ENCODE peak calls at places on chromosomes 6 and 20, in nine cellular contexts. One of them, this sample, is unnamed.

GRCh38 chr6:39312912-39313525 is 1.2 kb downstream of the KCNK17 start:
- DNase-seq in adrenal gland: no peak
- DNase-seq in psoas muscle: no peak
- DNase-seq in keratinocyte: no peak
- DNase-seq in GM23338: no peak
- DNase-seq in GM23248: no peak
- DNase-seq in IMR-90: no peak
- DNase-seq in heart left ventricle: peak
- DNase-seq in dorsolateral prefrontal cortex: no peak
- DNase-seq in this sample: no peak

GRCh38 chr6:147081210-147081609 is 123.0 kb upstream of the STXBP5 start:
- DNase-seq in psoas muscle: no peak
- DNase-seq in GM23338: no peak
- DNase-seq in adrenal gland: no peak
- DNase-seq in keratinocyte: no peak
- DNase-seq in IMR-90: no peak
- DNase-seq in dorsolateral prefrontal cortex: no peak
- DNase-seq in GM23248: no peak
- DNase-seq in heart left ventricle: no peak
- DNase-seq in this sample: no peak

GRCh38 chr6:170074907-170075306 is 216.0 kb downstream of the DLL1 start:
- DNase-seq in adrenal gland: no peak
- DNase-seq in GM23338: no peak
- DNase-seq in GM23248: no peak
- DNase-seq in keratinocyte: no peak
- DNase-seq in dorsolateral prefrontal cortex: no peak
- DNase-seq in IMR-90: no peak
- DNase-seq in heart left ventricle: no peak
- DNase-seq in psoas muscle: no peak
- DNase-seq in this sample: no peak

GRCh38 chr20:51286758-51287157 is 255.8 kb downstream of the NFATC2 start:
- DNase-seq in GM23248: no peak
- DNase-seq in IMR-90: no peak
- DNase-seq in GM23338: no peak
- DNase-seq in dorsolateral prefrontal cortex: no peak
- DNase-seq in keratinocyte: no peak
- DNase-seq in heart left ventricle: no peak
- DNase-seq in psoas muscle: no peak
- DNase-seq in adrenal gland: no peak
- DNase-seq in this sample: no peak

GRCh38 chr20:64146936-64147451 is 17.3 kb upstream of the MYT1 start:
- DNase-seq in adrenal gland: no peak
- DNase-seq in keratinocyte: no peak
- DNase-seq in GM23248: no peak
- DNase-seq in heart left ventricle: no peak
- DNase-seq in dorsolateral prefrontal cortex: peak
- DNase-seq in GM23338: no peak
- DNase-seq in psoas muscle: no peak
- DNase-seq in IMR-90: no peak
- DNase-seq in this sample: no peak

GRCh38 chr6:113651120-113651519 is 206.0 kb upstream of the MARCKS start:
- DNase-seq in dorsolateral prefrontal cortex: peak
- DNase-seq in adrenal gland: no peak
- DNase-seq in GM23338: no peak
- DNase-seq in heart left ventricle: peak
- DNase-seq in keratinocyte: no peak
- DNase-seq in GM23248: no peak
- DNase-seq in psoas muscle: no peak
- DNase-seq in IMR-90: no peak
- DNase-seq in this sample: no peak

GRCh38 chr20:21125072-21125848 is 622 bp upstream of the KIZ start:
- DNase-seq in GM23338: peak
- DNase-seq in keratinocyte: peak
- DNase-seq in psoas muscle: peak
- DNase-seq in dorsolateral prefrontal cortex: peak
- DNase-seq in IMR-90: peak
- DNase-seq in heart left ventricle: peak
- DNase-seq in GM23248: peak
- DNase-seq in adrenal gland: peak
- DNase-seq in this sample: peak

GRCh38 chr6:106858653-106859092 is 115.9 kb downstream of the CD24 start:
- DNase-seq in adrenal gland: no peak
- DNase-seq in GM23248: peak
- DNase-seq in dorsolateral prefrontal cortex: no peak
- DNase-seq in psoas muscle: no peak
- DNase-seq in GM23338: no peak
- DNase-seq in heart left ventricle: no peak
- DNase-seq in IMR-90: peak
- DNase-seq in keratinocyte: peak
- DNase-seq in this sample: no peak

GRCh38 chr20:47336013-47336754 is 20.3 kb downstream of the ZMYND8 start:
- DNase-seq in IMR-90: peak
- DNase-seq in adrenal gland: peak
- DNase-seq in keratinocyte: no peak
- DNase-seq in heart left ventricle: peak
- DNase-seq in GM23248: peak
- DNase-seq in psoas muscle: peak
- DNase-seq in GM23338: no peak
- DNase-seq in dorsolateral prefrontal cortex: peak
- DNase-seq in this sample: no peak

GRCh38 chr6:20479075-20479871 is 55.0 kb upstream of the CDKAL1 start:
- DNase-seq in keratinocyte: no peak
- DNase-seq in dorsolateral prefrontal cortex: no peak
- DNase-seq in heart left ventricle: no peak
- DNase-seq in IMR-90: no peak
- DNase-seq in psoas muscle: no peak
- DNase-seq in GM23338: no peak
- DNase-seq in GM23248: no peak
- DNase-seq in adrenal gland: no peak
- DNase-seq in this sample: no peak

GRCh38 chr6:2848851-2849250 is 7.2 kb upstream of the SERPINB1 start:
- DNase-seq in heart left ventricle: no peak
- DNase-seq in IMR-90: no peak
- DNase-seq in keratinocyte: no peak
- DNase-seq in GM23248: no peak
- DNase-seq in GM23338: peak
- DNase-seq in adrenal gland: no peak
- DNase-seq in psoas muscle: no peak
- DNase-seq in dorsolateral prefrontal cortex: no peak
- DNase-seq in this sample: no peak

GRCh38 chr20:32539817-32540675 is 45.1 kb downstream of the NOL4L start:
- DNase-seq in IMR-90: no peak
- DNase-seq in GM23338: no peak
- DNase-seq in dorsolateral prefrontal cortex: no peak
- DNase-seq in psoas muscle: no peak
- DNase-seq in adrenal gland: no peak
- DNase-seq in keratinocyte: no peak
- DNase-seq in GM23248: no peak
- DNase-seq in heart left ventricle: no peak
- DNase-seq in this sample: no peak

GRCh38 chr6:106913111-106913510 is 61.4 kb downstream of the CD24 start:
- DNase-seq in IMR-90: no peak
- DNase-seq in GM23338: no peak
- DNase-seq in dorsolateral prefrontal cortex: no peak
- DNase-seq in psoas muscle: no peak
- DNase-seq in adrenal gland: no peak
- DNase-seq in keratinocyte: peak
- DNase-seq in heart left ventricle: no peak
- DNase-seq in GM23248: no peak
- DNase-seq in this sample: no peak

GRCh38 chr6:12064125-12064524 is 52.0 kb downstream of the HIVEP1 start:
- DNase-seq in GM23338: no peak
- DNase-seq in psoas muscle: no peak
- DNase-seq in dorsolateral prefrontal cortex: no peak
- DNase-seq in keratinocyte: no peak
- DNase-seq in heart left ventricle: no peak
- DNase-seq in GM23248: peak
- DNase-seq in IMR-90: peak
- DNase-seq in adrenal gland: no peak
- DNase-seq in this sample: no peak

DNA sequence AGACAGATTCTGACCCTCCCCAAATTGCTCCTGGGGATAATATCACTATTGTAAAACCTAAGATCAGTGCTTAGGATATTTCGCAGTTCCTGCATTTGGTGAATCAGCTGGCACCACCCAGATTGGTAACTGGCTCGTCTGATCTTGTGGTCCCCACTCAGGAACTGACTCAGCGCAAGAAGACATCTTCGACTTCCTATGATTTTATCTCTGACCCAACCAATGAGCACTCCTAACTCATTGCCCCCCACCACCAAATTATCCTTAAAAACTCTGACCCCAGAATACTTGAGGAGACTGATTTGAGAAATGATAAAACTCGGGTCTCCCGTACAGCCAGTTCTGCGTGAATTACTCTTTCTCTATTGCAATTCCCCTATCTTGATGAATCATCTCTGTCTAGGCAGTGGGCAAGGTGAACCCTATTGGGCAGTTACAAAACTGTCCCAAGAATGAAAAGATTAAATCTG is 55.7 kb upstream of the PRND start:
- DNase-seq in keratinocyte: peak
- DNase-seq in heart left ventricle: no peak
- DNase-seq in GM23338: no peak
- DNase-seq in GM23248: peak
- DNase-seq in dorsolateral prefrontal cortex: no peak
- DNase-seq in IMR-90: peak
- DNase-seq in adrenal gland: no peak
- DNase-seq in psoas muscle: no peak
- DNase-seq in this sample: peak
- H3K4me3 ChIP-seq in keratinocyte: no peak
- H3K4me3 ChIP-seq in heart left ventricle: no peak
- H3K4me3 ChIP-seq in GM23338: no peak
- H3K4me3 ChIP-seq in GM23248: peak
- H3K4me3 ChIP-seq in dorsolateral prefrontal cortex: no peak
- H3K4me3 ChIP-seq in IMR-90: no peak
- H3K4me3 ChIP-seq in adrenal gland: no peak
- H3K4me3 ChIP-seq in psoas muscle: no peak
- H3K4me3 ChIP-seq in this sample: no peak

DNA sequence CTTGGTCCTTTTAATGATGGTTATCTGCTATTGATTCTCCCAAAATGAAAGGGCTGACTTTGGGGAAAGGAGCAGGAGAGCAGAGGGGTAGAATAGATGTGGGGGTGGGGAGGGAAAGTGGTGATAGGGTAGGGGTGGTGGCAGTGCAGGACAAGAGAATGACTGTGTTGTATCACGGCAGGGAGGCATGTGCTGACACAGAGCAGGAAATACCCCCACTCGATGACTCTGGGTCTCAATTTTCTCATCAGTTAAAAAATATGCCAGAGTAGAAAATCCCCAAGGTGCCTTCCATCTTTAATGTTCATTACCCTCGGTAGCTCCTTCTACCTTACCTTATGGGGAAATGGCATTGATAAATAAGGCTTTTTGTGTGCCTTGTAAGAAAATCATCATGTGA is 79.0 kb upstream of the ATXN1 start:
- DNase-seq in dorsolateral prefrontal cortex: no peak
- DNase-seq in GM23338: no peak
- DNase-seq in heart left ventricle: no peak
- DNase-seq in GM23248: no peak
- DNase-seq in IMR-90: no peak
- DNase-seq in keratinocyte: no peak
- DNase-seq in psoas muscle: no peak
- DNase-seq in adrenal gland: no peak
- DNase-seq in this sample: no peak
- H3K27ac ChIP-seq in dorsolateral prefrontal cortex: no peak
- H3K27ac ChIP-seq in GM23338: no peak
- H3K27ac ChIP-seq in heart left ventricle: no peak
- H3K27ac ChIP-seq in GM23248: no peak
- H3K27ac ChIP-seq in IMR-90: no peak
- H3K27ac ChIP-seq in keratinocyte: peak
- H3K27ac ChIP-seq in psoas muscle: no peak
- H3K27ac ChIP-seq in adrenal gland: no peak
- H3K27ac ChIP-seq in this sample: no peak

DNA sequence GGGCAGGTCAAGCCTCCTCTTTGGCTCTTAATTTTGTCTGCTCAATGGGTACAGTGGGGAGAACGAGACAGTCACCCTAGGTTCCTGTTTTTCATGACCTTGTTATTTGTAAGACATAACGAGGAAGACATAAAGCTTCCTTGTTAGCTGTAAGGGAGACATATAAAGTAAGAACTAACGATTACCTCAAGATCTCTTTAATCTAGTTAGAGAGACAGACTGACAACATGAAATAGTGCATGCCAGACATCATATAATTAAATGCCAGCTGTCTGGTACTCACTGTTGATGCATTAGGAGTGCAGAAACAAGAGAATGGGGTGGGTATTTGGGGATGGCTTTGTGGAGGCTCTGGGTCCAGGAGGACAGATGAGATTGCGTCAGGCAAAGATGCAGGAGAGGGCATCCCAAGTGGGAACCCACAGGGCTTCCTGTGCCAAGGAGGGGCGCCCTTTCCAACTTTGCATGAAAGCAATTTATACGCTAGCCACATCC is 3.8 kb upstream of the CCDC167 start:
- DNase-seq in adrenal gland: no peak
- DNase-seq in IMR-90: no peak
- DNase-seq in keratinocyte: no peak
- DNase-seq in dorsolateral prefrontal cortex: no peak
- DNase-seq in psoas muscle: no peak
- DNase-seq in GM23248: no peak
- DNase-seq in GM23338: no peak
- DNase-seq in heart left ventricle: no peak
- DNase-seq in this sample: no peak
- H3K4me3 ChIP-seq in adrenal gland: no peak
- H3K4me3 ChIP-seq in IMR-90: no peak
- H3K4me3 ChIP-seq in keratinocyte: no peak
- H3K4me3 ChIP-seq in dorsolateral prefrontal cortex: no peak
- H3K4me3 ChIP-seq in psoas muscle: no peak
- H3K4me3 ChIP-seq in GM23248: no peak
- H3K4me3 ChIP-seq in GM23338: no peak
- H3K4me3 ChIP-seq in heart left ventricle: no peak
- H3K4me3 ChIP-seq in this sample: no peak

GRCh38 chr20:62131560-62132320 is 9.5 kb downstream of the LSM14B start:
- DNase-seq in adrenal gland: no peak
- DNase-seq in keratinocyte: no peak
- DNase-seq in psoas muscle: no peak
- DNase-seq in GM23248: no peak
- DNase-seq in dorsolateral prefrontal cortex: no peak
- DNase-seq in IMR-90: no peak
- DNase-seq in heart left ventricle: no peak
- DNase-seq in GM23338: no peak
- DNase-seq in this sample: no peak

GRCh38 chr20:62134735-62135231 is 8.4 kb downstream of the PSMA7 start:
- DNase-seq in keratinocyte: no peak
- DNase-seq in adrenal gland: peak
- DNase-seq in IMR-90: peak
- DNase-seq in psoas muscle: peak
- DNase-seq in heart left ventricle: no peak
- DNase-seq in GM23248: peak
- DNase-seq in dorsolateral prefrontal cortex: no peak
- DNase-seq in GM23338: no peak
- DNase-seq in this sample: no peak

GRCh38 chr20:62133864-62134263 is 9.3 kb downstream of the PSMA7 start:
- DNase-seq in GM23338: peak
- DNase-seq in IMR-90: no peak
- DNase-seq in keratinocyte: no peak
- DNase-seq in heart left ventricle: no peak
- DNase-seq in psoas muscle: no peak
- DNase-seq in dorsolateral prefrontal cortex: no peak
- DNase-seq in adrenal gland: no peak
- DNase-seq in GM23248: no peak
- DNase-seq in this sample: no peak

GRCh38 chr20:62132421-62132820 is 10.1 kb downstream of the LSM14B start:
- DNase-seq in psoas muscle: peak
- DNase-seq in GM23248: peak
- DNase-seq in adrenal gland: no peak
- DNase-seq in IMR-90: no peak
- DNase-seq in GM23338: no peak
- DNase-seq in dorsolateral prefrontal cortex: no peak
- DNase-seq in keratinocyte: no peak
- DNase-seq in heart left ventricle: peak
- DNase-seq in this sample: no peak

GRCh38 chr20:62133051-62133845 is 9.9 kb downstream of the PSMA7 start:
- DNase-seq in dorsolateral prefrontal cortex: no peak
- DNase-seq in adrenal gland: no peak
- DNase-seq in keratinocyte: no peak
- DNase-seq in heart left ventricle: peak
- DNase-seq in psoas muscle: peak
- DNase-seq in GM23248: no peak
- DNase-seq in IMR-90: no peak
- DNase-seq in GM23338: no peak
- DNase-seq in this sample: no peak
- H3K27ac ChIP-seq in dorsolateral prefrontal cortex: no peak
- H3K27ac ChIP-seq in adrenal gland: peak
- H3K27ac ChIP-seq in keratinocyte: no peak
- H3K27ac ChIP-seq in heart left ventricle: peak
- H3K27ac ChIP-seq in psoas muscle: peak
- H3K27ac ChIP-seq in GM23248: no peak
- H3K27ac ChIP-seq in IMR-90: no peak
- H3K27ac ChIP-seq in GM23338: no peak
- H3K27ac ChIP-seq in this sample: no peak

This sample was measured in brain microvascular endothelial cell.